ENCODE peak calls at places on chromosomes 16 and 17, in six cellular contexts. N is stimulated activated naive CD4-positive, alpha-beta T cell; D is occipital lobe; P is NCI-H774; E is fibroblast of the aortic adventitia; S is A172. B is an unnamed sample.

GRCh38 chr16:3095869-3096268 is 3.2 kb downstream of the ZSCAN10 start:
- DNase-seq in P (no peak), E (no peak), D (no peak), N (peak; percentile 24), S (peak; percentile 23), B (no peak)

GRCh38 chr16:27355610-27356009 is 41.8 kb downstream of the IL4R start:
- DNase-seq in S (peak; percentile 51), N (peak; percentile 23), D (no peak), P (no peak), E (peak; percentile 32), B (no peak)

GRCh38 chr16:85334718-85335583 is 222.7 kb upstream of the CIBAR2 start:
- DNase-seq in P (no peak), D (no peak), E (no peak), N (peak; percentile 35), S (no peak), B (peak; percentile 42)

GRCh38 chr17:48240562-48241130 is 133.1 kb downstream of the SNX11 start:
- DNase-seq in N (no peak), D (no peak), E (no peak), S (peak; percentile 83), P (no peak), B (no peak)

GRCh38 chr16:87979352-87979751 is 28.1 kb downstream of the BANP start:
- DNase-seq in D (no peak), E (no peak), P (no peak), S (no peak), N (no peak), B (no peak)

GRCh38 chr16:16028311-16028999 is 79.0 kb downstream of the ABCC1 start:
- DNase-seq in S (no peak), E (no peak), N (no peak), P (no peak), D (no peak), B (no peak)

GRCh38 chr17:7122386-7122785 is 7.8 kb upstream of the ASGR2 start:
- DNase-seq in P (no peak), E (peak; percentile 71), N (no peak), S (no peak), D (no peak), B (no peak)

GRCh38 chr17:67441052-67441738 is 64.1 kb downstream of the PITPNC1 start:
- DNase-seq in N (peak; percentile 69), D (no peak), S (peak; percentile 69), P (peak; percentile 34), E (peak; percentile 42), B (no peak)

GRCh38 chr16:10668322-10669045 is 26.2 kb downstream of the TEKT5 start:
- DNase-seq in N (no peak), P (no peak), D (no peak), S (peak; percentile 9), E (peak; percentile 19), B (no peak)

GRCh38 chr16:28623172-28623711 is 13.4 kb upstream of the SULT1A1 start:
- DNase-seq in S (no peak), D (peak; percentile 71), N (peak; percentile 58), E (peak; percentile 11), P (peak; percentile 84), B (no peak)

GRCh38 chr16:69513180-69513966 is 52.4 kb upstream of the NFAT5 start:
- DNase-seq in S (peak; percentile 97), D (no peak), P (no peak), N (no peak), E (peak; percentile 58), B (no peak)

GRCh38 chr16:18055411-18055916 is 281.1 kb downstream of the NPIPA8 start:
- DNase-seq in D (no peak), P (no peak), N (no peak), E (no peak), S (no peak), B (no peak)

GRCh38 chr16:68374961-68375660 is 64.3 kb downstream of the PRMT7 start:
- DNase-seq in N (no peak), E (no peak), P (no peak), D (no peak), S (no peak), B (no peak)

GRCh38 chr17:45740553-45741330 is 43.4 kb upstream of the CRHR1 start:
- DNase-seq in D (peak; percentile 82), P (no peak), S (peak; percentile 77), E (peak; percentile 3), N (no peak), B (peak; percentile 14)

GRCh38 chr16:67764153-67764552 is 42.2 kb downstream of the RANBP10 start:
- DNase-seq in N (no peak), P (no peak), S (no peak), D (no peak), E (no peak), B (no peak)

GRCh38 chr17:82339634-82340580 is 6.3 kb upstream of the SECTM1 start:
- DNase-seq in E (no peak), S (peak; percentile 78), D (no peak), P (no peak), N (no peak), B (no peak)

GRCh38 chr17:32755045-32755805 is 121.7 kb downstream of the MYO1D start:
- DNase-seq in D (no peak), N (no peak), S (peak; percentile 76), P (peak; percentile 62), E (peak; percentile 78), B (peak; percentile 60)

GRCh38 chr17:75616521-75617122 is 16.6 kb upstream of the SMIM5 start:
- DNase-seq in N (no peak), P (no peak), E (no peak), D (no peak), S (no peak), B (no peak)

GRCh38 chr16:56286819-56287218 is 95.5 kb downstream of the GNAO1 start:
- DNase-seq in P (no peak), E (no peak), S (peak; percentile 49), D (no peak), N (no peak), B (no peak)

GRCh38 chr16:14097182-14097951 is 26.2 kb downstream of the MRTFB start:
- DNase-seq in D (no peak), N (no peak), S (no peak), E (no peak), P (peak; percentile 91), B (peak; percentile 96)

GRCh38 chr17:5780476-5780875 is 196.2 kb upstream of the NLRP1 start:
- DNase-seq in N (no peak), D (no peak), E (peak; percentile 45), S (peak; percentile 77), P (no peak), B (no peak)

GRCh38 chr17:76969598-76970172 is 101.5 kb downstream of the MGAT5B start:
- DNase-seq in S (peak; percentile 49), D (no peak), E (no peak), N (no peak), P (peak; percentile 89), B (peak; percentile 83)

B was measured in NCI-H526 treated with DMSO at 0.1 percent for 48 hours.